ENCODE peak calls at places on chromosome X, in four cellular contexts. One of them, this sample, is unnamed.

GRCh38 chrX:110045988-110046387 is 43.1 kb downstream of the TMEM164 start:
- DNase-seq in effector memory CD4-positive, alpha-beta T cell: no peak
- DNase-seq in upper lobe of left lung: no peak
- DNase-seq in heart right ventricle: no peak
- DNase-seq in this sample: no peak

GRCh38 chrX:84046403-84046984 is 141.5 kb downstream of the RPS6KA6 start:
- DNase-seq in effector memory CD4-positive, alpha-beta T cell: no peak
- DNase-seq in upper lobe of left lung: no peak
- DNase-seq in heart right ventricle: no peak
- DNase-seq in this sample: no peak

GRCh38 chrX:24332868-24333267 is 19.0 kb upstream of the SUPT20HL2 start:
- DNase-seq in effector memory CD4-positive, alpha-beta T cell: no peak
- DNase-seq in upper lobe of left lung: no peak
- DNase-seq in heart right ventricle: no peak
- DNase-seq in this sample: no peak

GRCh38 chrX:23901805-23902204 is 5.9 kb downstream of the APOO start:
- DNase-seq in effector memory CD4-positive, alpha-beta T cell: no peak
- DNase-seq in upper lobe of left lung: no peak
- DNase-seq in heart right ventricle: no peak
- DNase-seq in this sample: no peak

GRCh38 chrX:97039363-97040029 is 155.8 kb downstream of the RPA4 start:
- DNase-seq in effector memory CD4-positive, alpha-beta T cell: no peak
- DNase-seq in upper lobe of left lung: no peak
- DNase-seq in heart right ventricle: no peak
- DNase-seq in this sample: no peak

GRCh38 chrX:55142206-55142918 is 53.5 kb downstream of the PAGE2 start:
- DNase-seq in effector memory CD4-positive, alpha-beta T cell: no peak
- DNase-seq in upper lobe of left lung: no peak
- DNase-seq in heart right ventricle: no peak
- DNase-seq in this sample: no peak

GRCh38 chrX:152601848-152602616 is 35.7 kb upstream of the GABRQ start:
- DNase-seq in effector memory CD4-positive, alpha-beta T cell: no peak
- DNase-seq in upper lobe of left lung: no peak
- DNase-seq in heart right ventricle: no peak
- DNase-seq in this sample: peak; percentile 31

GRCh38 chrX:72366178-72366577 is 60.5 kb upstream of the CITED1 start:
- DNase-seq in effector memory CD4-positive, alpha-beta T cell: no peak
- DNase-seq in upper lobe of left lung: no peak
- DNase-seq in heart right ventricle: no peak
- DNase-seq in this sample: no peak

GRCh38 chrX:12447448-12448154 is 309.3 kb downstream of the FRMPD4 start:
- DNase-seq in effector memory CD4-positive, alpha-beta T cell: no peak
- DNase-seq in upper lobe of left lung: no peak
- DNase-seq in heart right ventricle: no peak
- DNase-seq in this sample: peak; percentile 66

GRCh38 chrX:68299923-68300322 is 133.4 kb downstream of the OPHN1 start:
- DNase-seq in effector memory CD4-positive, alpha-beta T cell: no peak
- DNase-seq in upper lobe of left lung: no peak
- DNase-seq in heart right ventricle: no peak
- DNase-seq in this sample: no peak

GRCh38 chrX:2829066-2829430 is 318 bp downstream of the GYG2 start:
- DNase-seq in effector memory CD4-positive, alpha-beta T cell: no peak
- DNase-seq in upper lobe of left lung: peak; percentile 73
- DNase-seq in heart right ventricle: no peak
- DNase-seq in this sample: no peak

GRCh38 chrX:55006827-55007621 is 6.9 kb downstream of the APEX2 start:
- DNase-seq in effector memory CD4-positive, alpha-beta T cell: no peak
- DNase-seq in upper lobe of left lung: peak; percentile 17
- DNase-seq in heart right ventricle: no peak
- DNase-seq in this sample: no peak

GRCh38 chrX:103839404-103839803 is 7.3 kb upstream of the RAB9B start:
- DNase-seq in effector memory CD4-positive, alpha-beta T cell: no peak
- DNase-seq in upper lobe of left lung: no peak
- DNase-seq in heart right ventricle: no peak
- DNase-seq in this sample: no peak

DNA sequence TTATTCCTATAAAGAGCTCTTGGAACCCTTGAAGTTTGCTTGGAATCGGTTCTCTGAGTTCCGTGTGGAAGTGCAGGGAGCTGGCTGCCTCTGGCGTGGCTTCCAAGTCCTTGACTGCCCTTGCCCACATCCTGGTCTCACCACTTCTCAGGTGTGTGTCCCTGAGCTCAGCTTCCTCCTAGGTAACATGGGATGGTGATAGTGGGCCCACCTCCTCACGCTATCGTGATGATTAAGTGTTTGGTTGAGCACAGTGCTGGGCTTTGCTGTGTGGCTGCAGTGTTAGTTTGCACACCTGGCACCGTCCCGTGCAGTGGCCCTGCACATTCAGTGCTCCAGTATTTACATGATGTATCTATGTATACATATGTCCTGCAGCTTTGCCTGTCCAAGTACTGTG is 81.5 kb downstream of the CLDN34 start:
- DNase-seq in effector memory CD4-positive, alpha-beta T cell: no peak
- DNase-seq in upper lobe of left lung: no peak
- DNase-seq in heart right ventricle: no peak
- DNase-seq in this sample: no peak
- H3K36me3 ChIP-seq in effector memory CD4-positive, alpha-beta T cell: no peaks in the 10 kb centered on the region
- H3K36me3 ChIP-seq in upper lobe of left lung: no peaks in the 10 kb centered on the region
- H3K36me3 ChIP-seq in heart right ventricle: no peaks in the 10 kb centered on the region
- H3K36me3 ChIP-seq in this sample: no peaks in the 10 kb centered on the region

GRCh38 chrX:37441377-37441776 is 92.2 kb downstream of the PRRG1 start:
- DNase-seq in effector memory CD4-positive, alpha-beta T cell: no peak
- DNase-seq in upper lobe of left lung: peak; percentile 0
- DNase-seq in heart right ventricle: no peak
- DNase-seq in this sample: no peak
- H3K9me3 ChIP-seq in effector memory CD4-positive, alpha-beta T cell: no peaks in the 10 kb centered on the region
- H3K9me3 ChIP-seq in upper lobe of left lung: no peaks in the 10 kb centered on the region
- H3K9me3 ChIP-seq in heart right ventricle: no peaks in the 10 kb centered on the region
- H3K9me3 ChIP-seq in this sample: no peaks in the 10 kb centered on the region

GRCh38 chrX:18938710-18939109 is 45.2 kb downstream of the PHKA2 start:
- DNase-seq in effector memory CD4-positive, alpha-beta T cell: no peak
- DNase-seq in upper lobe of left lung: no peak
- DNase-seq in heart right ventricle: no peak
- DNase-seq in this sample: peak; percentile 21
- H3K36me3 ChIP-seq in effector memory CD4-positive, alpha-beta T cell: peaks cover 5% of the 10 kb centered on the region
- H3K36me3 ChIP-seq in upper lobe of left lung: peaks cover 22% of the 10 kb centered on the region
- H3K36me3 ChIP-seq in heart right ventricle: no peaks in the 10 kb centered on the region
- H3K36me3 ChIP-seq in this sample: peaks cover 12% of the 10 kb centered on the region

GRCh38 chrX:47628980-47629379 is 750 bp downstream of the CFP start:
- DNase-seq in effector memory CD4-positive, alpha-beta T cell: no peak
- DNase-seq in upper lobe of left lung: no peak
- DNase-seq in heart right ventricle: no peak
- DNase-seq in this sample: no peak
- H3K9me3 ChIP-seq in effector memory CD4-positive, alpha-beta T cell: no peaks in the 10 kb centered on the region
- H3K9me3 ChIP-seq in upper lobe of left lung: no peaks in the 10 kb centered on the region
- H3K9me3 ChIP-seq in heart right ventricle: no peaks in the 10 kb centered on the region
- H3K9me3 ChIP-seq in this sample: no peaks in the 10 kb centered on the region

DNA sequence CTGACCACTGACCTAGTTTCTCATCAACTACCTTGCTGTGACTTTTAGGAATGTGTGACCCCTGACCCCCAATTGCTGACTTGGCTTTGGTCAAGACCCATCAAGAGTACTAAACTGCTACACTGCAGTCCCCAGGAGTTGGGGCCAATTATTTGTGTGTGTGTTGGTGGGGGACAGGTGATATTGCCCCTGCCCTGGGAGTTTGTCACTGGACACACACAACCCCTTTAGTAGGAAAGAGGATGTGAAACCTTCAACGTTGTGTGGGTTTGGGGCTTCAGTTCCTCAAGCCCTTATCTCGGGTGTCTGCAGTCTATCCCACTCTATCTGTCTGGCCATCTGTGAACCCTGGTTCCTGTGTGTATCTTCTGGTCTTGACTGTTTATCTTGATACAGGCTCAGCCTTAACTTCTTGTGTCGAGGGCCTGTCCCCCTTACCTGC is 6.5 kb downstream of the SASH3 start:
- DNase-seq in effector memory CD4-positive, alpha-beta T cell: no peak
- DNase-seq in upper lobe of left lung: no peak
- DNase-seq in heart right ventricle: no peak
- DNase-seq in this sample: no peak
- H3K36me3 ChIP-seq in effector memory CD4-positive, alpha-beta T cell: peaks cover 45% of the 10 kb centered on the region
- H3K36me3 ChIP-seq in upper lobe of left lung: no peaks in the 10 kb centered on the region
- H3K36me3 ChIP-seq in heart right ventricle: no peaks in the 10 kb centered on the region
- H3K36me3 ChIP-seq in this sample: no peaks in the 10 kb centered on the region

DNA sequence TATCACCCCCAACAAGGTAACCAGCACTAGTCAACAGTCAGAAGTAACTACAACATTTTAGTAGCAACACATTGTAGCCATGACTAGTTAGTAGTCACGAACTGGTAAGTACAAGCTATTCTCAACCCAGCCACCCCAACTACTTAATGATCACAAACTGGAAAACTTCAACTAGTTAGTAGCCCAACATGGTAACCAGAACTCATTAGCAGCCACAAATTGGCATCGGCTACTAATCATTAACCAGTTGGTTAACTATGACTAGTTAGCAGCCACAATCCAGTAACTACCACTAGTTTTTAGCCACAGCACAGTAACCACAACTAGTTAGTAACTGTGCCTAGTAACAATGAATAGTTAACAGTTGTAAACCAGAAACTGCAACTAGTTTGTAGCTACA is 385.1 kb upstream of the CXorf51B start:
- DNase-seq in effector memory CD4-positive, alpha-beta T cell: no peak
- DNase-seq in upper lobe of left lung: no peak
- DNase-seq in heart right ventricle: no peak
- DNase-seq in this sample: no peak
- H3K9me3 ChIP-seq in effector memory CD4-positive, alpha-beta T cell: no peaks in the 10 kb centered on the region
- H3K9me3 ChIP-seq in upper lobe of left lung: no peaks in the 10 kb centered on the region
- H3K9me3 ChIP-seq in heart right ventricle: no peaks in the 10 kb centered on the region
- H3K9me3 ChIP-seq in this sample: no peaks in the 10 kb centered on the region

This sample was measured in MG63.